ENCODE peak calls at places on chromosomes 16 and 17, in four cellular contexts. I is RWPE1, O is mucosa of gallbladder, N is substantia nigra. V is an unnamed sample.

GRCh38 chr16:87363771-87364476 is 19.7 kb downstream of the FBXO31 start:
- DNase-seq in I (no peak), O (peak), N (peak), V (no peak)

GRCh38 chr17:63476494-63476856 is 386 bp upstream of the ACE start:
- DNase-seq in I (no peak), O (no peak), N (no peak), V (no peak)

GRCh38 chr16:1613240-1613639 is 1.1 kb downstream of the CRAMP1 start:
- DNase-seq in I (peak), O (no peak), N (no peak), V (no peak)

GRCh38 chr17:69820881-69821473 is 254.0 kb upstream of the KCNJ16 start:
- DNase-seq in I (no peak), O (no peak), N (no peak), V (no peak)

GRCh38 chr16:31508706-31509523 is 724 bp upstream of the RUSF1 start:
- DNase-seq in I (no peak), O (no peak), N (no peak), V (peak)

GRCh38 chr16:15034266-15035162 is 21.4 kb downstream of the NTAN1 start:
- DNase-seq in I (no peak), O (no peak), N (no peak), V (no peak)

GRCh38 chr16:81568749-81569087 is 124.1 kb downstream of the CMIP start:
- DNase-seq in I (no peak), O (no peak), N (no peak), V (no peak)

GRCh38 chr17:78839173-78839761 is 1.3 kb downstream of the USP36 start:
- DNase-seq in I (peak), O (no peak), N (no peak), V (no peak)

GRCh38 chr16:89599451-89599858 is 14.0 kb upstream of the DPEP1 start:
- DNase-seq in I (no peak), O (no peak), N (no peak), V (peak)

V was measured in LoVo.